ENCODE peak calls at places on chromosomes 11 and 22, in four cellular contexts. O is H1, T is SK-N-SH, I is K562. Y is an unnamed sample.

GRCh38 chr11:76424379-76424778 is 20.4 kb upstream of the EMSY start:
- DNase-seq in O (no peak), T (no peak), I (no peak), Y (peak; percentile 27)

GRCh38 chr11:67374571-67375276 is 1.3 kb upstream of the CLCF1 start:
- DNase-seq in O (peak; percentile 63), T (no peak), I (no peak), Y (no peak)

GRCh38 chr11:6995703-6996102 is 24.4 kb downstream of the ZNF214 start:
- DNase-seq in O (no peak), T (no peak), I (no peak), Y (no peak)

GRCh38 chr22:27139935-27140493 is 482.6 kb downstream of the MIAT start:
- DNase-seq in O (no peak), T (peak; percentile 62), I (no peak), Y (no peak)

GRCh38 chr11:78256962-78257361 is 68.2 kb downstream of the USP35 start:
- DNase-seq in O (no peak), T (no peak), I (peak; percentile 87), Y (no peak)

GRCh38 chr22:46055851-46056168 is 78.8 kb upstream of the WNT7B start:
- DNase-seq in O (no peak), T (no peak), I (no peak), Y (no peak)

GRCh38 chr22:36453266-36453607 is 28.2 kb downstream of the TXN2 start:
- DNase-seq in O (no peak), T (no peak), I (no peak), Y (no peak)

GRCh38 chr11:75775056-75775455 is 6.5 kb downstream of the DGAT2 start:
- DNase-seq in O (no peak), T (no peak), I (no peak), Y (no peak)

GRCh38 chr11:102705626-102706025 is at the start of gene MMP27:
- DNase-seq in O (no peak), T (no peak), I (no peak), Y (no peak)

GRCh38 chr22:36860821-36861659 is at the start of gene NCF4:
- DNase-seq in O (no peak), T (no peak), I (no peak), Y (peak; percentile 94)

GRCh38 chr11:36249271-36249670 is 40.0 kb downstream of the COMMD9 start:
- DNase-seq in O (no peak), T (no peak), I (no peak), Y (no peak)

GRCh38 chr22:37808294-37808657 is 542 bp downstream of the GCAT start:
- DNase-seq in O (no peak), T (no peak), I (no peak), Y (no peak)

GRCh38 chr11:128505449-128506058 is 81.8 kb downstream of the ETS1 start:
- DNase-seq in O (no peak), T (peak; percentile 45), I (no peak), Y (no peak)

GRCh38 chr11:57175478-57175877 is 6.3 kb upstream of the LRRC55 start:
- DNase-seq in O (no peak), T (no peak), I (no peak), Y (no peak)

GRCh38 chr11:70133771-70134170 is 55.7 kb downstream of the ANO1 start:
- DNase-seq in O (no peak), T (no peak), I (no peak), Y (no peak)

GRCh38 chr11:115420524-115420923 is 83.7 kb downstream of the CADM1 start:
- DNase-seq in O (no peak), T (no peak), I (no peak), Y (no peak)

GRCh38 chr22:31091106-31091975 is 10.2 kb downstream of the SMTN start:
- DNase-seq in O (peak; percentile 54), T (peak; percentile 11), I (no peak), Y (no peak)

GRCh38 chr11:60872124-60872951 is 5.0 kb downstream of the ZP1 start:
- DNase-seq in O (no peak), T (peak; percentile 12), I (no peak), Y (no peak)

GRCh38 chr11:60870276-60870675 is 2.9 kb downstream of the ZP1 start:
- DNase-seq in O (no peak), T (peak; percentile 10), I (no peak), Y (no peak)

GRCh38 chr11:60870733-60871377 is 3.5 kb downstream of the ZP1 start:
- DNase-seq in O (no peak), T (no peak), I (no peak), Y (no peak)

GRCh38 chr11:60872952-60873524 is 5.7 kb downstream of the ZP1 start:
- DNase-seq in O (peak; percentile 60), T (peak; percentile 8), I (peak; percentile 44), Y (no peak)

DNA sequence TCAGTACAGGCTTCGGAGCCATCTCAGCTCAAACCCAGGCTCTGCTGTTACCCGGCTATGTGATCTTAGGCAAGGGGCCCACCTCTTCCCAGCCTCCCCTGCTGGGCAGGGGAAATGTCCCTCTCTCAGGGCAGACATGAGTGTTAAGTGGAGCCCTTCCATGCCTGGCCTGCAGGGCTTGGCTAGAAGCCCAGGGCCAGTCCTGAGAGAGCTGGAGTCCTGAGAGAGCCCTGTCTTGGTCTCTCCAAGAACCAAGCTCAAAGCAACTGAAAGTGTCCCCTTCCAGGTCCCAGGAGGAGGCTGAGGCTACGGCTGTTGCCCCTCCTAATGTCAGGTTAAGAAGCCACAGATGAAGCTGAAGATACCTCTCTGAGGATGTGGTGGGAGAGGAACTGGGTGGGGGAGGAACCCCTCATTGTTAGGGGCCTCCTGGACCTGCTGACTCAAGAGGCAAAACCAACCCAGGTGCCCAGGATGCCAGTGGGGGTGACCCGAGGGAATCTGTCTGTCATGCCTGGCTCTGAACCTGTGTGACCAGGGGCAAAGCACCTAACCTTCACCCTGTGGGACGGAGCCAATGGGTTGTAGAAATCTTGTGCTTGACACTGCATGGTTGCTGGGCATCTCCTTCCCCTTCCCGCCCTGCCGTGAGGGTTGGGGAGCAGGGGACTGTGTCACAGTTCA is 4.2 kb downstream of the ZP1 start:
- DNase-seq in O (no peak), T (peak; percentile 29), I (no peak), Y (no peak)
- TF ChIP-seq NRF1 in O (no peak), T (no peak), I (no peak), Y (no peak)

GRCh38 chr11:2579315-2580060 is 120.3 kb downstream of the KCNQ1OT1 start:
- DNase-seq in O (no peak), T (peak; percentile 56), I (no peak), Y (no peak)
- TF ChIP-seq NRF1 in O (no peak), T (no peak), I (no peak), Y (no peak)

GRCh38 chr11:64725601-64726139 is 2.7 kb upstream of the NRXN2 start:
- DNase-seq in O (no peak), T (no peak), I (no peak), Y (no peak)
- TF ChIP-seq NRF1 in O (no peak), T (no peak), I (no peak), Y (no peak)

DNA sequence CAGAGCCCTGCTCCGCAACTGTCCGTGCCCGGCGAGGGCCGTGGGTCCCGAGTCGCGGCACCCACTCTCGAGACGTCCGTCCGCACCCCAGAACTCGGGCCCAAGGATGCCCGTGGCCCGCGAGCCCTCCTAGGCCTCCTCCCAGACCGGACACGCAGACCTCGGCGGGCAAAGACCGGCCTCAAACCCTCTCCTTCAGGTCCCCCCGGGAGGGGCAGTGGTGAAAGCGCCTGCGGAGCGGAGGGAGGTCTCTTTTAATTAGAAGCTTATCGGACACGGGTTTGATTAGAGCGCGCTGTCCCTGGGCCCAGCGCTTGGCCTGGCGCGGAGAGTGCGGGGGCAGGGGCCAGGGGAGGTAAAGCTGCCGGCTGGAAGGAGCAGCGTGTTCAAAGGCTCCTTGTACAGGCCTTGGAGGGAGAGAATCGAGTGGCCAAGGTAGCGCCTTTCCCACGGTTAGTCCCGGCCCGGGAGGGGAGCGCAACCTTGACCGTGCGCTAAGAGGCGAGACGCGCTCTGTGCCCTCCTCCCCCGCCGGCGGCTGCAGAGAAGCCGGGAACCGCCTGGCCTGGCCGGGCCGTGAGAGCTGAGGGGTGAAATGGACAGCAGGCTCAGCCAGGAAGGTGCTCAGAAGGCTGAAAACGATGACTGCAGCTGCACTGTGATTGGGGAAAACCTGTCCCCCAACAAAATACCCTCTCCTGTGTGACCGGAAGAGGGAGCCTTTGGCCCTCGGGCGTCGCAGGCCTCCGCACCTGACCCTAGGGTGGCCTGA is 4.6 kb downstream of the WT1 start:
- DNase-seq in O (peak; percentile 70), T (peak; percentile 54), I (no peak), Y (no peak)
- TF ChIP-seq NRF1 in O (no peak), T (no peak), I (no peak), Y (no peak)

DNA sequence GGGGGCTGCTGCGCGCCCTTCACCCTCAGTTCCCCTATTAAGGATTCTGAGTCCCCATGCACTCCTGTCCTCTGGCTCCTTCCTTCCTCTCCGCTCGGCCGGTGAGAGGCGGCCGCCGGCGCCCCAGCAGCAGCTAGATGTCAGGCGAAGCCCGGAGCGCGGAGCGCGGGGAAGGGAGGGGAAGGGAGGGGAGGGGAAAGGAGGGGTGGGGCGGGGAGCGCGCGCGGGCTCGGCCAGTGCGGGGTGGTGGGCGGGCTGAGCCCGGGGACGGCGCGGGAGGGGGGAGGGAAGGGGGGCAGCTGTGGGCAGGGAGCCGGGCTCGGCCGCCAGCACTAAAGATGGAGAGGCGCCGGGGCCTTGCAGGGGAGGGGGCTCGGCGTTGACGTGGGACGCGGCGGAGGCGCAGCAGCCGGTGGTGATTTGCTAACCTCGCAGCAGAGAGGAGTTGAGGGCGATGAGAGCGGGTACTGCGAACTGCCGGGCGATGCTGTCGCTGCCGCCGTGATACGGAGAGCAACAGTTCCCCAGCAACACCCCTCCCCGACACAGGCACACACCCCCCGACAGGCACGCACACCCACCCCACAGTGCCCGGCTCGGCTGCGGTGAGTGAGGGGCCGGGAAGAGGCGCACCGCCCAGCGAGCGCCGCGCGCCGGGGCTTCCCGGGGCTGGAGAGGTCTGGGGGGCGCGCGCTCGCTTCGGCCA is at the start of gene ZBTB16:
- DNase-seq in O (peak; percentile 82), T (peak; percentile 74), I (peak; percentile 21), Y (no peak)
- TF ChIP-seq NRF1 in O (no peak), T (no peak), I (no peak), Y (no peak)

GRCh38 chr11:64561984-64562722 is 28.9 kb upstream of the SLC22A12 start:
- DNase-seq in O (no peak), T (no peak), I (no peak), Y (no peak)
- TF ChIP-seq NRF1 in O (no peak), T (no peak), I (no peak), Y (no peak)